ENCODE peak calls at places on chromosomes 2 and 18, in six cellular contexts. One of them, this sample, is unnamed. For H3K4me1, the result is how much of the 10 kb centered on the place peaks cover.

GRCh38 chr2:104774631-104775030 is 79.3 kb upstream of the POU3F3 start:
- DNase-seq in esophagus squamous epithelium: no peak
- DNase-seq in fibroblast of lung: peak
- DNase-seq in lower lobe of right lung: no peak
- DNase-seq in testis: no peak
- DNase-seq in left ventricle myocardium inferior: no peak
- DNase-seq in this sample: no peak

GRCh38 chr2:98907966-98908905 is 27.8 kb downstream of the CRACDL start:
- DNase-seq in testis: peak
- DNase-seq in lower lobe of right lung: no peak
- DNase-seq in left ventricle myocardium inferior: no peak
- DNase-seq in fibroblast of lung: no peak
- DNase-seq in esophagus squamous epithelium: no peak
- DNase-seq in this sample: no peak

GRCh38 chr2:9025746-9026145 is 22.3 kb upstream of the MBOAT2 start:
- DNase-seq in testis: no peak
- DNase-seq in lower lobe of right lung: no peak
- DNase-seq in esophagus squamous epithelium: no peak
- DNase-seq in fibroblast of lung: no peak
- DNase-seq in left ventricle myocardium inferior: no peak
- DNase-seq in this sample: no peak

GRCh38 chr2:29129586-29130281 is 14.5 kb downstream of the CLIP4 start:
- DNase-seq in testis: no peak
- DNase-seq in left ventricle myocardium inferior: no peak
- DNase-seq in lower lobe of right lung: no peak
- DNase-seq in esophagus squamous epithelium: no peak
- DNase-seq in fibroblast of lung: peak
- DNase-seq in this sample: no peak

GRCh38 chr18:48948112-48949050 is 2.4 kb downstream of the SMAD7 start:
- DNase-seq in lower lobe of right lung: peak
- DNase-seq in esophagus squamous epithelium: no peak
- DNase-seq in fibroblast of lung: peak
- DNase-seq in testis: peak
- DNase-seq in left ventricle myocardium inferior: no peak
- DNase-seq in this sample: peak

GRCh38 chr2:158458617-158458920 is 1.8 kb downstream of the PKP4 start:
- DNase-seq in testis: no peak
- DNase-seq in fibroblast of lung: peak
- DNase-seq in left ventricle myocardium inferior: no peak
- DNase-seq in esophagus squamous epithelium: no peak
- DNase-seq in lower lobe of right lung: no peak
- DNase-seq in this sample: no peak

GRCh38 chr2:127874378-127875271 is 11.1 kb downstream of the AMMECR1L start:
- DNase-seq in fibroblast of lung: no peak
- DNase-seq in left ventricle myocardium inferior: no peak
- DNase-seq in testis: no peak
- DNase-seq in esophagus squamous epithelium: no peak
- DNase-seq in lower lobe of right lung: no peak
- DNase-seq in this sample: no peak

GRCh38 chr18:54612237-54612636 is 21.2 kb downstream of the DYNAP start:
- DNase-seq in lower lobe of right lung: no peak
- DNase-seq in left ventricle myocardium inferior: no peak
- DNase-seq in testis: no peak
- DNase-seq in fibroblast of lung: peak
- DNase-seq in esophagus squamous epithelium: no peak
- DNase-seq in this sample: no peak

GRCh38 chr2:238322001-238322411 is 1.7 kb downstream of the TRAF3IP1 start:
- DNase-seq in esophagus squamous epithelium: no peak
- DNase-seq in lower lobe of right lung: no peak
- DNase-seq in left ventricle myocardium inferior: no peak
- DNase-seq in fibroblast of lung: no peak
- DNase-seq in testis: no peak
- DNase-seq in this sample: no peak

DNA sequence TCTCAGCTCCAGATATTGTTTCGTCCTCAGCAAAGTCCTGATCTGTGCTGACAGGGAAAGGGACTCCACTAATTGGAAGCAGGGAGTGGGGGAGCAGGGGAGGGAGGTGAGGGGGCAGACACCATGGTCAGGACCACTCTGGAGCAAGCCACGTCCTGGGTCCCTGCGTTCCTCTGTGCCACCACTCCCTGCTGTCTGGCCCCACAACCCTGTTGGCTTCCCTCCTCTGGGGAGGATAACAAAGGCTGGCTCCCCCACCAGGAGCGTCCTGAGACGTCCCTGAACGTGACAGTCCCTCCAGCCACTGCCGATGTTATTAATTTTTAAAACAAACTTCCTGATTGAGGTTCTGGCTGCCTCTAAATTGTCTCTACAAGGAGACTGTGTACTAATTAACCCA is 257.3 kb downstream of the SETBP1 start:
- DNase-seq in fibroblast of lung: no peak
- DNase-seq in lower lobe of right lung: no peak
- DNase-seq in testis: peak
- DNase-seq in esophagus squamous epithelium: no peak
- DNase-seq in left ventricle myocardium inferior: no peak
- DNase-seq in this sample: no peak
- H3K27ac ChIP-seq in fibroblast of lung: no peak
- H3K27ac ChIP-seq in lower lobe of right lung: no peak
- H3K27ac ChIP-seq in testis: no peak
- H3K27ac ChIP-seq in esophagus squamous epithelium: no peak
- H3K27ac ChIP-seq in left ventricle myocardium inferior: no peak
- H3K27ac ChIP-seq in this sample: no peak

DNA sequence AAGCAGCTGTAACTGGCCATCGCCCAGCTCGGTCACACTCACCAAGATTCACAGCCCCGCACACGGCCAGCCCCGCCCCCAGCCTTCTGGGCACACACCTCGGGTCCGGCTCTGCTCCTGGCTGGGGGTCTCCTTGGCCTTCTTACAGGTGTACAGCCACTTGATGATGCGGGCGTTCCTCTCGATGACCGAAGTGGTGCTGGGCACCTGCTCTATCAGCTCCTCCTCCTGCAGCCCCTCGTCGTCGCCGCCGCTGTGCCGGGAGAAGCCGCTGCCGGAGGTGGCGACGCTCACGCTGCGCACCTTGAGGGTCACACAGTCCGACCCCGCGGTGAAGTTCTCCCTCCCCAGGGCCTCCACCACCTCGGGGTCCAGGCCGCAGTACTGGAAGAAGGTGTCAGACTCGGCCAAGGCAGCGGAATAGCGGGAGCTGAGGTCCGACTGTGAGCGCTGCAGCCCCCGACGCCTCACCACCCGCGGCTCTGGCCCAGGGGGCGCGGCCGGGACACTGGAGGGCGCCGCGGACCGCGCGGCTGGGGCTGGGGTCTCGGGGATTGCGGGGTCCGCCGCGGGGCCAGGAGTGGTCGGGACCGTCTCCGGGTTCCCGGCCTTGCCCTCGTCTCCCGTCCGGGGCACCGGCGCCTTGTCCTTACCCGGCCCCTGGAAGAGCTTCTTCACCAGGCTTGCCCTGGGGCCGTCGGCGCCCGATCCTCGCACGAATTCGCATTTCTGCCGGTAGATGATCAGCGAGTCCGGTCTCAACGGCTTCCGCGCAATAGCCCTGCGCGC is 769 bp downstream of the FAM110C start:
- DNase-seq in testis: peak
- DNase-seq in left ventricle myocardium inferior: no peak
- DNase-seq in esophagus squamous epithelium: no peak
- DNase-seq in fibroblast of lung: no peak
- DNase-seq in lower lobe of right lung: no peak
- DNase-seq in this sample: peak
- H3K4me3 ChIP-seq in testis: peak
- H3K4me3 ChIP-seq in left ventricle myocardium inferior: peak
- H3K4me3 ChIP-seq in esophagus squamous epithelium: peak
- H3K4me3 ChIP-seq in fibroblast of lung: no peak
- H3K4me3 ChIP-seq in lower lobe of right lung: peak
- H3K4me3 ChIP-seq in this sample: peak

DNA sequence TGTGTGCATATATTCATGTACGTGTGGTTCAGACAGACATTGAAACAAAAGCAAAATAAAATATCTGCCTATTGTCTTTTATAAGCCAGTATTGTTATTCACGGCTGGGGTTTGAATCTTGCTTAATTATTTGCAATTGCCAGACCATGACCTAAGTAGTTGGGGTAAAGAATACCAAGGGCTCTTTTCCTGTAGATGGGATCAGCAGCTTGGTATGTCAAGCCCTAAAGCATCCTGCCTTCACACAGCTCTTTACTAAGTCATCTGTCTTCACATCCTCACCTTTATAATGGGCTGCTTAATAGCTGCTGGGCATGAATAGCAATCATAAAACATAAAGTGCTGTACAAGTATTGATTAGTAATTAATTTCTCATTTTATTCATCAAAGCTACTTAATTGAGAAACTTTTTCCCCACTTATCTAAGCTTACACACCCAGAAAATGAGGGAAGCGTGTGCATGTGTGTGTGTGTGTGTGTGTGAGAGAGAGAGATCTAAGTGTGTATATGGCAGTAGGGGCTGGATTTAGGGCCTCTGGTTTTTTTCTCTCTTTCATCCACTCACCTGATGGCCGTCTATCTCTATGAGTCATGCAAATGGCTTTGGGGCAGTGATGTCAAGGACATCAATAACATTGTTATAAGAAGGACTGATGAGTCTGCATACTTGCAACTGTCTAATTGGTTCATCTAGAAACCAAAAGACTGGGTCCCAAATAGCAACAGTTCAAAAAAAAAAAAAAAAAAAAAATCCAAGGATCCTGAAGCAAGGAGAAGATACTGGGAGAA is 244.1 kb upstream of the TNP1 start:
- DNase-seq in lower lobe of right lung: no peak
- DNase-seq in esophagus squamous epithelium: no peak
- DNase-seq in testis: no peak
- DNase-seq in fibroblast of lung: peak
- DNase-seq in left ventricle myocardium inferior: no peak
- DNase-seq in this sample: no peak
- H3K4me1 ChIP-seq in lower lobe of right lung: under half
- H3K4me1 ChIP-seq in esophagus squamous epithelium: under half
- H3K4me1 ChIP-seq in testis: under half
- H3K4me1 ChIP-seq in fibroblast of lung: under half
- H3K4me1 ChIP-seq in left ventricle myocardium inferior: under half
- H3K4me1 ChIP-seq in this sample: under half

GRCh38 chr2:42057902-42058450 is 10.2 kb downstream of the PKDCC start:
- DNase-seq in lower lobe of right lung: no peak
- DNase-seq in fibroblast of lung: no peak
- DNase-seq in left ventricle myocardium inferior: no peak
- DNase-seq in testis: no peak
- DNase-seq in esophagus squamous epithelium: no peak
- DNase-seq in this sample: peak
- H3K27ac ChIP-seq in lower lobe of right lung: no peak
- H3K27ac ChIP-seq in fibroblast of lung: no peak
- H3K27ac ChIP-seq in left ventricle myocardium inferior: peak
- H3K27ac ChIP-seq in testis: no peak
- H3K27ac ChIP-seq in esophagus squamous epithelium: no peak
- H3K27ac ChIP-seq in this sample: no peak

DNA sequence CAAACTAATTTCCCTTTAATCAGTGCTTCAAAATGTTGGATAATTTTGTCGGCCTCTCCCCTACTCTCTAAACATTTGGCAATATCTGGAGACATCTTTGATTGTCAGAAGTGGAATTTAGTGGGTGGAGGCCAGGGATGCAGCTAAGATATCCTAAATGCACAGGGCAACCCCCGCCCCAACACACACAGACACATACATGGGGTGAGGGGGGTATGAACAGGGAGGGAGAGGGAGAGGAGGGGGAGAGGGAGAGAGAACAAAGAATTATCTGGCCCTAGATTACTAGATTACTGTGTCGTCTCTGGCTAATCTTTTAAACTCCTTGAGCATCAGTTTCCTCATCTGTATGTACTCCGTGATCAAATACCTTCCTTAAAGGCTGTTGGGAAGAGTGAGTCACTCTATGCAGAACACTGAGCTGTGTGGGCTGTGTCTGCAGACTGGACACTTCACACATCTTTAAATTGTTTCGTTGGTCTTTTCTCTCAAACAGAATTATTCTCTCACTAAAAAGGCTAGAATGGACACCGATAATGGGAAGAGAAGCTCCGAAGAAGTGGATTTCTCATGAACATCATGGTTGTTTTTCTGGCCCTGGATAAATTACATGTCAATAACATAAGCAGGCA is 2.9 kb downstream of the RNF149 start:
- DNase-seq in fibroblast of lung: peak
- DNase-seq in lower lobe of right lung: no peak
- DNase-seq in testis: no peak
- DNase-seq in left ventricle myocardium inferior: no peak
- DNase-seq in esophagus squamous epithelium: no peak
- DNase-seq in this sample: no peak
- H3K4me3 ChIP-seq in fibroblast of lung: peak
- H3K4me3 ChIP-seq in lower lobe of right lung: peak
- H3K4me3 ChIP-seq in testis: peak
- H3K4me3 ChIP-seq in left ventricle myocardium inferior: peak
- H3K4me3 ChIP-seq in esophagus squamous epithelium: peak
- H3K4me3 ChIP-seq in this sample: peak

GRCh38 chr2:195574305-195574704 is 82.7 kb upstream of the SLC39A10 start:
- DNase-seq in testis: no peak
- DNase-seq in esophagus squamous epithelium: no peak
- DNase-seq in left ventricle myocardium inferior: no peak
- DNase-seq in fibroblast of lung: no peak
- DNase-seq in lower lobe of right lung: no peak
- DNase-seq in this sample: no peak
- H3K4me1 ChIP-seq in testis: under half
- H3K4me1 ChIP-seq in esophagus squamous epithelium: under half
- H3K4me1 ChIP-seq in left ventricle myocardium inferior: under half
- H3K4me1 ChIP-seq in fibroblast of lung: under half
- H3K4me1 ChIP-seq in lower lobe of right lung: under half
- H3K4me1 ChIP-seq in this sample: under half

GRCh38 chr2:42060028-42060427 is 12.2 kb downstream of the PKDCC start:
- DNase-seq in fibroblast of lung: no peak
- DNase-seq in esophagus squamous epithelium: no peak
- DNase-seq in left ventricle myocardium inferior: no peak
- DNase-seq in testis: no peak
- DNase-seq in lower lobe of right lung: no peak
- DNase-seq in this sample: no peak
- H3K27ac ChIP-seq in fibroblast of lung: no peak
- H3K27ac ChIP-seq in esophagus squamous epithelium: peak
- H3K27ac ChIP-seq in left ventricle myocardium inferior: peak
- H3K27ac ChIP-seq in testis: no peak
- H3K27ac ChIP-seq in lower lobe of right lung: peak
- H3K27ac ChIP-seq in this sample: peak

This sample was measured in right cardiac atrium.